ENCODE peak calls at places on chromosomes 16 and 17, in five cellular contexts. P is GM23248, C is GM23338, W is OCI-LY7, T is IMR-90. O is an unnamed sample.

GRCh38 chr16:27642753-27643152 is 92.8 kb downstream of the KATNIP start:
- DNase-seq in P (peak), W (peak), T (peak), C (peak), O (peak)

GRCh38 chr17:57724038-57724728 is 20.9 kb downstream of the CCDC182 start:
- DNase-seq in W (peak), P (no peak), T (no peak), C (no peak), O (no peak)

GRCh38 chr17:33647976-33648375 is 354.9 kb upstream of the ASIC2 start:
- DNase-seq in P (peak), T (peak), W (peak), C (peak), O (peak)

GRCh38 chr17:4607773-4608187 is 23.5 kb downstream of the SMTNL2 start:
- DNase-seq in T (peak), W (no peak), C (no peak), P (peak), O (no peak)

GRCh38 chr17:35568561-35568960 is 7.9 kb upstream of the SLFN14 start:
- DNase-seq in T (peak), C (peak), W (no peak), P (peak), O (peak)

GRCh38 chr16:79599837-79600635 is 501 bp downstream of the MAF start:
- DNase-seq in T (no peak), C (peak), W (peak), P (peak), O (peak)

GRCh38 chr17:76953066-76953465 is 84.9 kb downstream of the MGAT5B start:
- DNase-seq in P (no peak), T (no peak), W (no peak), C (no peak), O (no peak)

GRCh38 chr17:71163121-71163812 is 957.6 kb upstream of the SOX9 start:
- DNase-seq in C (no peak), P (no peak), T (peak), W (no peak), O (no peak)

GRCh38 chr16:19559242-19559910 is 3.9 kb downstream of the VPS35L start:
- DNase-seq in C (peak), T (peak), W (peak), P (peak), O (peak)

GRCh38 chr17:49989518-49989880 is 5.5 kb downstream of the DLX3 start:
- DNase-seq in P (no peak), T (no peak), C (peak), W (no peak), O (no peak)

GRCh38 chr17:49987290-49987585 is 7.8 kb downstream of the DLX3 start:
- DNase-seq in T (no peak), W (no peak), C (peak), P (no peak), O (no peak)

GRCh38 chr17:49985310-49985990 is 9.6 kb downstream of the DLX3 start:
- DNase-seq in W (no peak), C (no peak), T (no peak), P (no peak), O (no peak)

GRCh38 chr17:49986396-49987289 is 8.4 kb downstream of the DLX3 start:
- DNase-seq in W (no peak), C (no peak), P (no peak), T (no peak), O (no peak)

GRCh38 chr17:49987681-49988441 is 7.2 kb downstream of the DLX3 start:
- DNase-seq in T (no peak), W (no peak), P (peak), C (peak), O (peak)
- H3K4me2 ChIP-seq in T (no peak), W (no peak), P (peak), C (peak), O (peak)

GRCh38 chr17:42494673-42495072 is 36.0 kb downstream of the ATP6V0A1 start:
- DNase-seq in P (peak), C (no peak), W (no peak), T (no peak), O (no peak)

GRCh38 chr17:42488032-42488431 is 29.4 kb downstream of the ATP6V0A1 start:
- DNase-seq in T (no peak), P (no peak), W (no peak), C (no peak), O (no peak)

DNA sequence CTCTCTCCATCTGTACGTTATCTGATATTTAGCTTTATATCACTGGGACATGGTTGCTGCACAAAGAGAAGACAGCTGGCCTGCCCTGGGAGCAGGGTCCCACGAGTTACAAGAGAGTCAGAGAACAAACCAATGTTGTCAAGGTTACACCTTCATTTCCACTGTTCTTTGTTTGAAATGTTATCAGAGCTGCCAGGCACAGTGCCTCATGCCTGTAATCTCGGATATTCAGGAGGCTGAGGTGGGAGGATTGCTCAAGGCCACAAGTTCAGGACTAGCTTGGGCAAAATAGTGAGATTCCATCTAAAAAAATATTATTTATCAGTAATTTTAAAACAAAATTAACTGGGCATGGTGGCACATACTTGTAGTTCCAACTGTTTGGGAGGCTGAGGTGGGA is 34.6 kb downstream of the ATP6V0A1 start:
- DNase-seq in T (no peak), P (no peak), C (no peak), W (no peak), O (no peak)
- H3K4me2 ChIP-seq in T (no peak), P (no peak), C (no peak), W (no peak), O (no peak)

DNA sequence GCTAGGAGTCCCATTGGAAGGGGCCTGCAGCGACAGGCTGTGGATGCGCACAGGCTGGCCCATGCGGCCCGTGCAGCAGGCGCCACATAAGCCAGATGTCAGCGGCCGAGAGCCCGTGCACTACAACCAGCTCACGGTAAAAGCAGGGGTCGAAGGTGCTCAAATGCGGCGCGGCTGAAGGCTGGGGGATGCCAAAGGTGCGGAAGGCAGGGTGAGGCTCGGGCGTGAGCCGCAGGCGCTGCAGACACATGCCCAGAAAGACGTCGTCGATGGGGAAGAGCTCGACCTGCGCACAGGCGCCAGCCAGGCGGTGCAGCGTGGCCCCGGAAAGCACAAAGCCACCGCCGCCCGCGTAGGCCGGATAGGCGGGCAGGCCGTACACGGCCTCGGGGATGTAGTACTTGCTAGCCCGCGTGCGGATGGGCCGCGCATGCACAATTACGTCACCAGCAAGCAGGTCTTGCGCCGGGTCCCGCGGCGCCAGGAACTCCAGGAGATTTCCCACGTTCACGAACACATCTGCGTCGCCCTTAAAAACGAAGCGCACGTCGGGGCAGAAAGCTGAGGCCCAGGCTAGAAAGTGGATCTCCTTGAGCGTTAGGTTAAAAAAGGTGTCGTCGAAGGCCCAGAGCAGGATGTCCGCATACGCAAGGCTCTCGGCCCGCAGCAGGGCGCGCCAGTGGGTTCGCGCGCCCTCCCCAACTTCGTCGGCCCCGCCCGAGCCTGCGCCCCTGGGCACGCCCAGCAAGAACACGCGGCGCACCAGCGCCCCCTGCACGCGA is 1.3 kb downstream of the B3GNT9 start:
- DNase-seq in C (peak), W (no peak), T (no peak), P (no peak), O (no peak)
- H3K4me2 ChIP-seq in C (peak), W (no peak), T (no peak), P (peak), O (peak)

DNA sequence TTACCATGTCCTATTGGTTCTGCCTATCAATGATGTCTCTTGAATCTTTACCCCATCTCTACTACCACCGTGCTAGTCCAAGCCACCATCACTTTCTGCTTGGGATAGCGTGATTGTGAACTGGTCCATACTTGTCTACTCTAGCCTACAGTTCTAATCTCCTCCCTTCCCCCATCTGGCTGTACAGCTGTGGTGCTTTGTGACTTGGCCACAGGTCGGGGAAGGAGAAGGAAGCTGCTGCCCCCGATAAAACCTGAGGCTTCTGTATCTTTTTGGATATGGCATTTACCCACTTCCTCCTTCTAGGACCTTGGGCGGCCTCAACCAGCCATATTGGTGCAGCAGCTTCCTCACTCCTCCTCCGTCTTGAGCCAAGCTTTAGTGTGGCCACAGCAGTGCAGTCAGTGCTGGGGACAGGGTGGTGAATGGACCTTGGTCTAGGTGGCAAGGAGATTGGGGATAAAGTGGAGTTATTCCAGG is 314 bp upstream of the ITGA2B start:
- DNase-seq in W (peak), T (no peak), P (no peak), C (no peak), O (no peak)
- H3K4me2 ChIP-seq in W (no peak), T (no peak), P (no peak), C (no peak), O (no peak)

GRCh38 chr16:90010676-90011075 is 8.6 kb downstream of the DBNDD1 start:
- DNase-seq in W (no peak), C (no peak), T (no peak), P (no peak), O (no peak)
- H3K4me2 ChIP-seq in W (no peak), C (no peak), T (no peak), P (no peak), O (no peak)